ENCODE peak calls at places on chromosomes 11 and 22, in eight cellular contexts. J is fibroblast of lung, A is suprapubic skin, B is lower leg skin, G is left lung, V is HCT116, D is uterus, M is thoracic aorta. H is an unnamed sample.

GRCh38 chr22:43481528-43482309 is 69.9 kb downstream of the MPPED1 start:
- DNase-seq in J (no peak), V (no peak), A (no peak), G (peak), D (no peak), M (no peak), B (no peak), H (no peak)

GRCh38 chr11:75476716-75477613 is 44.0 kb upstream of the KLHL35 start:
- DNase-seq in V (no peak), G (peak), A (no peak), D (no peak), B (no peak), J (no peak), M (no peak), H (no peak)

GRCh38 chr11:29125621-29126020 is 891.2 kb downstream of the KCNA4 start:
- DNase-seq in V (no peak), B (no peak), D (no peak), A (no peak), J (no peak), G (no peak), M (no peak), H (no peak)

GRCh38 chr22:38290347-38290746 is 17.5 kb upstream of the TMEM184B start:
- DNase-seq in B (no peak), D (no peak), J (no peak), G (no peak), V (no peak), M (no peak), A (no peak), H (no peak)

GRCh38 chr22:32926600-32926999 is 125.1 kb downstream of the TIMP3 start:
- DNase-seq in A (no peak), M (no peak), D (no peak), B (no peak), G (no peak), J (peak), V (peak), H (no peak)

GRCh38 chr11:63629426-63629825 is 15.2 kb upstream of the PLAAT3 start:
- DNase-seq in B (no peak), G (no peak), J (no peak), D (no peak), A (no peak), M (no peak), V (no peak), H (no peak)

GRCh38 chr11:108807262-108807661 is 142.4 kb downstream of the DDX10 start:
- DNase-seq in V (no peak), G (no peak), B (no peak), A (no peak), J (no peak), D (no peak), M (no peak), H (no peak)

GRCh38 chr11:73318501-73319011 is 10.5 kb downstream of the ARHGEF17 start:
- DNase-seq in M (no peak), B (no peak), G (no peak), J (no peak), V (no peak), D (no peak), A (no peak), H (no peak)

GRCh38 chr11:1285316-1285744 is 24.1 kb downstream of the TOLLIP start:
- DNase-seq in M (no peak), D (no peak), A (no peak), J (no peak), B (no peak), G (peak), V (no peak), H (no peak)

GRCh38 chr11:92482502-92482901 is 257.9 kb downstream of the FAT3 start:
- DNase-seq in G (no peak), B (no peak), A (no peak), M (no peak), D (no peak), V (no peak), J (no peak), H (no peak)

GRCh38 chr11:34639545-34639944 is 18.7 kb downstream of the EHF start:
- DNase-seq in V (no peak), J (no peak), D (no peak), M (no peak), G (no peak), B (no peak), A (no peak), H (no peak)

GRCh38 chr22:48440176-48440575 is 1387.5 kb downstream of the BRD1 start:
- DNase-seq in J (no peak), V (no peak), M (no peak), A (no peak), B (no peak), G (peak), D (no peak), H (no peak)

GRCh38 chr22:41664490-41664889 is 24.2 kb downstream of the SNU13 start:
- DNase-seq in D (no peak), J (no peak), V (no peak), G (no peak), B (no peak), M (no peak), A (no peak), H (no peak)

GRCh38 chr11:31903225-31904074 is 92.3 kb upstream of the PAX6 start:
- DNase-seq in J (no peak), D (no peak), M (no peak), A (no peak), B (peak), G (no peak), V (no peak), H (no peak)

GRCh38 chr11:114821626-114822025 is 143.3 kb downstream of the NXPE2 start:
- DNase-seq in A (no peak), M (no peak), D (no peak), B (no peak), G (no peak), V (no peak), J (peak), H (no peak)

GRCh38 chr11:67627394-67627787 is 2.3 kb downstream of the NUDT8 start:
- DNase-seq in B (no peak), D (no peak), V (no peak), M (no peak), G (peak), A (no peak), J (no peak), H (peak)

GRCh38 chr11:66639066-66639813 is 737 bp downstream of the RBM4 start:
- DNase-seq in A (no peak), D (no peak), B (no peak), J (peak), G (no peak), V (no peak), M (no peak), H (no peak)

GRCh38 chr11:119685073-119685746 is 43.8 kb downstream of the NECTIN1 start:
- DNase-seq in J (no peak), D (no peak), A (no peak), M (no peak), G (no peak), V (no peak), B (no peak), H (no peak)

GRCh38 chr22:38180841-38181452 is 683 bp downstream of the PLA2G6 start:
- DNase-seq in V (no peak), G (peak), D (no peak), J (no peak), A (no peak), M (no peak), B (no peak), H (peak)

GRCh38 chr11:35013514-35014191 is 97.2 kb downstream of the PDHX start:
- DNase-seq in V (no peak), M (no peak), G (no peak), A (no peak), B (no peak), J (peak), D (no peak), H (peak)

GRCh38 chr11:134577801-134578200 is 165.8 kb upstream of the B3GAT1 start:
- DNase-seq in V (no peak), G (no peak), B (peak), A (no peak), J (no peak), M (no peak), D (no peak), H (no peak)

GRCh38 chr22:41768420-41768819 is 32.1 kb upstream of the CCDC134 start:
- DNase-seq in A (no peak), V (no peak), J (peak), M (no peak), D (no peak), G (no peak), B (no peak), H (no peak)

GRCh38 chr11:2133481-2134021 is 5.6 kb downstream of the IGF2 start:
- DNase-seq in B (no peak), M (no peak), D (no peak), G (peak), J (no peak), V (no peak), A (no peak), H (no peak)

GRCh38 chr11:35367491-35367890 is 51.9 kb downstream of the SLC1A2 start:
- DNase-seq in D (peak), J (peak), M (no peak), G (no peak), B (no peak), A (no peak), V (no peak), H (no peak)

GRCh38 chr11:6968816-6969215 is 42.6 kb downstream of the ZNF215 start:
- DNase-seq in B (no peak), V (no peak), A (no peak), J (peak), G (no peak), D (no peak), M (no peak), H (no peak)

GRCh38 chr22:43272301-43272700 is 70.9 kb downstream of the SCUBE1 start:
- DNase-seq in D (no peak), G (no peak), A (no peak), M (no peak), B (no peak), J (peak), V (no peak), H (no peak)

GRCh38 chr11:118998822-118999221 is 884 bp downstream of the CENATAC start:
- DNase-seq in J (peak), M (no peak), A (no peak), B (no peak), D (no peak), G (no peak), V (peak), H (no peak)

GRCh38 chr22:37335819-37336199 is 53.5 kb downstream of the CYTH4 start:
- DNase-seq in V (no peak), G (peak), J (no peak), D (no peak), B (no peak), A (no peak), M (no peak), H (no peak)

GRCh38 chr11:118200497-118200896 is 24.1 kb upstream of the SCN2B start:
- DNase-seq in M (no peak), V (no peak), G (no peak), A (no peak), J (no peak), B (no peak), D (no peak), H (no peak)

GRCh38 chr11:2772544-2773031 is 72.8 kb upstream of the KCNQ1OT1 start:
- DNase-seq in B (peak), A (peak), V (peak), G (no peak), D (peak), M (no peak), J (peak), H (no peak)

GRCh38 chr11:23732026-23732425 is 764.8 kb upstream of the LUZP2 start:
- DNase-seq in G (no peak), V (no peak), A (no peak), B (no peak), D (no peak), J (peak), M (no peak), H (no peak)

GRCh38 chr11:111541209-111542061 is 915 bp downstream of the LAYN start:
- DNase-seq in V (no peak), J (peak), D (peak), G (peak), M (peak), B (no peak), A (peak), H (no peak)
- H3K4me3 ChIP-seq in V (no peak), J (peak), D (peak), G (peak), M (peak), B (peak), A (peak), H (peak)

DNA sequence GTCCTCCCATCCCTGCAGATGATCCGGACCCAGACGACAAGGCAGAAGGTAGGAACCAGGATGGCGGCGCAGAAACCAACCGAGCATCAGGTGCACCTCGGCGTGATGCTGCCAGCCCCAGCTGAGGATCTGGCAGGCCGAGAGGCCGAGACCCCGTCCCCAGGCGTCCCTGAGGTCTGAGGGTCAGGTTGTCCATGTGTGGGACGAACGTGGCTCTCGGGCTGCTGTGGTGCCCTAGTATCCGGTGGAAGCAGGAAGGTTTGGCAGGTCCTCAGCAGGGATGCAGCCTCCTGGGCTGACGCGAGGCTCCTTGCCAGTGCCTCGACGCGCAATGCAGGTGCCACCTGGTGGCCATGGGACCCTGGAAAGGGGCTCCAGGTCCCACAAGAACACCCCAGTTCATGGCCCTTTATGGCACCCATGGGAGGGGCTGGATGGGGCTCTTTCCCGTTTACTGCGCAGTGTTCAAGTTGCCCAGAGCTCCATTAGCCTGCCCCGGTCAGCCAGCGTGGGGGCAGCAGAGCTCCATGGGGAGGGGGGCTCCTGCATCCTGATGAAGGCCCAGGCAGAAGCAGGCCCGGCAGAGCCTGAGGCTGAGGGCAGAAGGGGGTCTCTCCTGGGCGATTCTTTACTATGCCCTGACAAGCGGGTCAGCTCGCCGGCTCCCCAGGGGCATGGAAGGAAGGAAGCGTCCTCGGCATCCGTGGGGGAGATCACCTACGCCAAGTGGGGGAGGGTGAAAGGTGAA is 129.9 kb downstream of the CTTN start:
- DNase-seq in A (no peak), M (no peak), B (no peak), V (no peak), J (no peak), G (peak), D (no peak), H (no peak)
- TF ChIP-seq CTCF in A (no peak), M (no peak), B (no peak), V (no peak), J (no peak), G (no peak), D (no peak), H (no peak)

DNA sequence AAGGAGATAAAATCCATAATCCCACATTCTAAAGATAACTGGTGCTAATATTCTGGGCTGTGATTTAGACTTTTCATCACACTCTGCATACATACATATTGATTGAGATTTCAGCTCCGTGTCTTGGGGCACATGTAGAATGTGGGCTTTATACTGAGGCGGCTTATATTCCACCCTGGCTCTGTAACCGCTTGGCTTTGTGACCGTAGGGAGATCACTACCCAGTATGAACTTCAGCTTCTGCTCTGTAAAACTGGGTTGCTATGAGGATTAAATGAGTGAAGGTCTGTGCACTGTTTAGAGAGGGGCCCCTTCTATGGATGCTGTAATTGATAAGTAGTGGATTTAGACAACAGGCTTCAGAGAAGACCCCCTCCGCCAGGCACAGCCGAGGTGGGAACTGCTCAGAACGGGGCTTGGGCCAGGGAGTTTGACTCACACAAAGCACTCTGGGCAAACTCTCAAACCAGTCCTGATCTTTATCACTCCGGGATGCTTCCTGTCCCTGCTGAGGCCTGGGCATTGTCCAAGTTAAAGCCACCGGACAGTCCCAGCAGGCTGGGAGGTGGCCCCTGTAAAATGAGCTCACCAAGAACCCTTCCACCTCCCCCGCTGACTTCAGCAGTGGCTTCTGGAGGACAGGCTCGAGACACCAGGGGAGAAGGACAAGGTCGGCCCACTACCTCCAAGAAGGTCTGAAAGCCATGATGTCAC is 17.2 kb downstream of the KIAA1671 start:
- DNase-seq in B (no peak), A (no peak), G (no peak), J (peak), M (no peak), D (peak), V (peak), H (no peak)
- H3K4me3 ChIP-seq in B (no peak), A (no peak), G (no peak), J (no peak), M (no peak), D (no peak), V (no peak), H (no peak)

GRCh38 chr11:43947815-43948214 is 5.4 kb downstream of the C11orf96 start:
- DNase-seq in G (no peak), J (no peak), V (no peak), A (no peak), M (no peak), D (peak), B (no peak), H (no peak)
- TF ChIP-seq CTCF in G (no peak), J (no peak), V (no peak), A (no peak), M (no peak), D (no peak), B (no peak), H (no peak)

GRCh38 chr11:101127348-101127698 is 2.3 kb downstream of the PGR start:
- DNase-seq in M (no peak), V (no peak), B (no peak), J (no peak), G (peak), D (peak), A (peak), H (no peak)
- H3K4me3 ChIP-seq in M (peak), V (no peak), B (peak), J (peak), G (peak), D (peak), A (peak), H (no peak)

DNA sequence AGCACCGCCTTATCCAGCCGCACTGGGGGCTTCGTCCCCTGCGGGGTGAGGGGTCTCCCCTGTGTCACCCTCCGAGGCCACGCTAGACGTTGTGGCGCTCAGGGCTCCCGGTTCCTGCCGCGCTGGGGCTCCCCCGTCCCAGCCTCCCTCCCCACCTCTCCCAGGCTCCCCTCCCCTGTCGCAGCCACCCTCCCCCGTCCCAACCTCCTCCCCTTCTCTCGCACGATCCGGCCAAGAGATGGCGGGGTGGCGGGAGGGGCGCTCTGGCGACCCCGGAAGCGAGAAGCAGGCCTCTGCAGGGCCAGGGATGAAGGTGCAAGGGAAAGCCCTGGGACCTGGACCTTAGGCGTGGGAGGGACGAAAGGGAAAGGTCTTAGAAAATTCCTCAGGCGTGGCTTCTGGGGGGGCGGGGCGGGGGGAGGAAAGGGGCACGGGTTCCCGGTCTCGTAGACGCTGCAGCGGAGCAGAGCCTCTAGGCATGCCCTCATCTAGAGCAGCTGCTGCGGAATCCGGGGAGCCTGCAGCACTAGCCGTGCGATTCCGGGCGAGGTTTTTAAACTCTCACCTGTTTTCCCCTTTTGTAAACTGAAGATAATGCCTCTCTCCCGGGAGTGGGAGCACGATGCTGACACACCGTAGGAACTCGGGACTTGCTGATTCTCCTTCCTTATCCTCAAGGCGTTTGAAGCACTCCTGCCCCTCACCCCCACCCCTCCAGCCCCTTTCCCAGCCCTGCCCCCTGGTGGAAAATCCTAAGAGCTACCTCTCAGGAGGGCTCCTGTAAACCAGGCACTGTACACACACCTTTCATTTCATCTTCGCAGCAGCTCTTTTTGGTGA is 14.4 kb downstream of the KCNJ5 start:
- DNase-seq in M (no peak), G (no peak), A (no peak), B (no peak), J (peak), D (no peak), V (peak), H (peak)
- TF ChIP-seq CTCF in M (peak), G (peak), A (no peak), B (no peak), J (peak), D (no peak), V (peak), H (peak)

DNA sequence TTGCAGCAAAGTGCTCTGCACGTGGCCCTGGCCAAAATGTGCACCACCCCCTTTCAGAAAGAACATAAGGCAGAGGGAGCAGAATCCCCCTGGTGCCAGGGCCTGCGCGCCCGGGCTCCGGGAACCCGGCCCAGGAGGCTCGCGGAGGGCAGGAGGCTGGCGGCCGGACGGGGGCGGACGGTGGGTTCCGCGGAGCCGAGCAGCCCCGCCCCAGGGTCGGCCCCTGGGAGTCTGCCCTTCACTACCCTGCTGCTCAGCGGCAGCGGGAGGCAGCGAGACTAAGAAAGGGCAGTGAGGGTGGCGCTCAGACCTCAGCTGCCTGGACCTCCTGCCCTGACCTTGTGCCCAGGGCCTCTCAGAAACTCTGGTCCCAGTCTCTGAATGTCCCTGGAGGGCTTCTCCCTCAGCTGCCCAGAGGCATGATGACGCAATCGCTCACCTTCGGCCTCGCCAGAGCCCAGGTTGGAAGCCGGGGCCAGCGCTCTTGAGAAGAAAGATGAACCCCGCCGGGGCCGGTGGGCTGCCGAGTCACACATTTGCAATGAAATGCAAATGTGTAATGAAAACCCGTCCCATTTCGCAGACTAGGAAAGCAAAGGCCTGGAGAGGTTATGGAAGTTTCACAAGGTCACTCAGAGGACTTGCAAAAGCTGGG is 1.1 kb upstream of the CLMP start:
- DNase-seq in B (no peak), A (no peak), V (no peak), G (no peak), M (no peak), J (no peak), D (no peak), H (no peak)
- H3K4me3 ChIP-seq in B (no peak), A (peak), V (no peak), G (no peak), M (peak), J (no peak), D (no peak), H (peak)

DNA sequence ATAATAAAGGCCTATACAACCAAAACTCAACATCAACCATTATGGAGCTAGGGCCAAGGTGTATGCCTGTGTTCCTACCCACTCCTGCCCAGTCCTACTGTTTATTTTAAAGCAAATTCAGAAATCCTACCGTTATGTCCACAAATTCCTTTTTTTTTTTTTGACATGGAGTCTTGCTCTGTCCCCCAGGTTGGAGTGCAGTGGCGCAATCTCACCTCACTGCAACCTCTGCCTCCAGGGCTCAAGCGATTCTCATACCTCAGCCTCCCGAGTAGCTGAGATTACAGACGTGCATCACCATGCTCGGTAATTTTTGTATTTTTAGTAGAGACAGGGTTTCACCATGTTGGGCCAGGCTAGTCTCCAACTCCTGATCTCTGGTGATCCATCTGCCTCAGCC is 3.1 kb upstream of the CPT1A start:
- DNase-seq in G (no peak), V (no peak), J (no peak), D (no peak), M (no peak), A (no peak), B (no peak), H (no peak)
- TF ChIP-seq CTCF in G (no peak), V (no peak), J (no peak), D (no peak), M (no peak), A (no peak), B (no peak), H (no peak)

H was measured in CD8-positive, alpha-beta T cell.